ENCODE peak calls at places on chromosomes 5 and 9, in five cellular contexts. S is SK-N-SH, E is K562, M is GM12878, C is IMR-90. N is an unnamed sample.

GRCh38 chr5:36606437-36607113 is at the start of gene SLC1A3:
- DNase-seq in C (peak), M (peak), E (peak), S (no peak), N (peak)

GRCh38 chr5:55102345-55102744 is at the start of gene GZMA:
- DNase-seq in S (no peak), M (no peak), C (no peak), E (no peak), N (no peak)

GRCh38 chr9:128159784-128160602 is at the start of gene BBLN:
- DNase-seq in E (peak), M (peak), S (peak), C (peak), N (peak)

GRCh38 chr5:113505181-113505580 is 8.3 kb upstream of the YTHDC2 start:
- DNase-seq in E (no peak), S (no peak), M (no peak), C (peak), N (no peak)

GRCh38 chr9:112705773-112706427 is 12.0 kb downstream of the INIP start:
- DNase-seq in C (peak), E (peak), M (no peak), S (peak), N (no peak)

GRCh38 chr5:178359738-178360137 is 127.1 kb upstream of the PHYKPL start:
- DNase-seq in M (no peak), S (no peak), C (no peak), E (no peak), N (no peak)

GRCh38 chr5:99285606-99286005 is 356.8 kb upstream of the CHD1 start:
- DNase-seq in C (no peak), E (no peak), S (no peak), M (no peak), N (no peak)

GRCh38 chr9:93574091-93574899 is 2.1 kb upstream of the PHF2 start:
- DNase-seq in M (no peak), C (no peak), S (no peak), E (no peak), N (no peak)

GRCh38 chr5:151741678-151742423 is 16.6 kb downstream of the ATOX1 start:
- DNase-seq in M (no peak), C (peak), E (no peak), S (no peak), N (no peak)

GRCh38 chr5:180590543-180591248 is 603 bp downstream of the SCGB3A1 start:
- DNase-seq in S (peak), M (no peak), C (no peak), E (no peak), N (no peak)

GRCh38 chr5:15757103-15757502 is 257.1 kb downstream of the FBXL7 start:
- DNase-seq in C (peak), S (no peak), E (no peak), M (no peak), N (no peak)

GRCh38 chr5:58246521-58246944 is 213.4 kb downstream of the PLK2 start:
- DNase-seq in M (no peak), S (no peak), E (no peak), C (no peak), N (no peak)

GRCh38 chr9:14314929-14315753 is 1.2 kb upstream of the NFIB start:
- DNase-seq in C (peak), M (no peak), E (peak), S (peak), N (peak)

GRCh38 chr5:54743997-54744788 is 226.6 kb downstream of the SNX18 start:
- DNase-seq in E (peak), M (peak), C (peak), S (no peak), N (peak)

GRCh38 chr9:116166713-116167112 is 13.1 kb downstream of the PAPPA start:
- DNase-seq in M (no peak), C (no peak), E (no peak), S (no peak), N (no peak)

GRCh38 chr5:135398855-135399837 is at the start of gene MACROH2A1:
- DNase-seq in S (peak), M (no peak), C (peak), E (peak), N (peak)

GRCh38 chr5:159905496-159905895 is 10.8 kb upstream of the ADRA1B start:
- DNase-seq in S (no peak), E (no peak), C (peak), M (no peak), N (peak)

GRCh38 chr5:15835514-15835913 is 335.5 kb downstream of the FBXL7 start:
- DNase-seq in E (no peak), M (no peak), S (no peak), C (peak), N (no peak)

GRCh38 chr5:130164966-130165365 is 260.7 kb downstream of the CHSY3 start:
- DNase-seq in C (no peak), M (no peak), E (no peak), S (no peak), N (no peak)

GRCh38 chr9:93510041-93510440 is 56.7 kb upstream of the FAM120AOS start:
- DNase-seq in C (no peak), M (no peak), E (no peak), S (no peak), N (no peak)

GRCh38 chr5:154945695-154946301 is 4.9 kb downstream of the MRPL22 start:
- DNase-seq in E (no peak), S (peak), M (no peak), C (peak), N (peak)

GRCh38 chr5:159903134-159903533 is 13.1 kb upstream of the ADRA1B start:
- DNase-seq in S (no peak), M (no peak), C (no peak), E (no peak), N (no peak)

GRCh38 chr5:173317091-173317685 is 11.0 kb downstream of the STC2 start:
- DNase-seq in M (no peak), E (no peak), C (no peak), S (no peak), N (no peak)

GRCh38 chr9:76810377-76810957 is 46.2 kb downstream of the PCA3 start:
- DNase-seq in S (peak), M (no peak), C (peak), E (peak), N (peak)

GRCh38 chr5:171745602-171746001 is 40.0 kb upstream of the SMIM23 start:
- DNase-seq in M (no peak), C (no peak), S (no peak), E (no peak), N (no peak)

GRCh38 chr9:21688108-21689102 is 114.0 kb upstream of the MTAP start:
- DNase-seq in C (peak), M (no peak), S (no peak), E (no peak), N (peak)

GRCh38 chr5:15168397-15168796 is 296.8 kb upstream of the ANKH start:
- DNase-seq in E (no peak), C (no peak), S (peak), M (no peak), N (no peak)

GRCh38 chr9:68705636-68706578 is 867 bp downstream of the PIP5K1B start:
- DNase-seq in M (no peak), E (peak), S (peak), C (no peak), N (peak)

GRCh38 chr5:142587354-142587965 is 98.4 kb downstream of the FGF1 start:
- DNase-seq in M (no peak), C (peak), S (no peak), E (peak), N (peak)

GRCh38 chr9:5510991-5511390 is 660 bp downstream of the PDCD1LG2 start:
- DNase-seq in C (peak), M (no peak), E (no peak), S (peak), N (no peak)

GRCh38 chr5:92309336-92309991 is 926.3 kb upstream of the ARRDC3 start:
- DNase-seq in S (peak), E (peak), M (no peak), C (peak), N (peak)

GRCh38 chr9:16213781-16214515 is 656.5 kb downstream of the BNC2 start:
- DNase-seq in C (peak), M (no peak), S (no peak), E (no peak), N (peak)

GRCh38 chr5:91164424-91164823 is 218.7 kb downstream of the ARRDC3 start:
- DNase-seq in S (no peak), M (no peak), C (no peak), E (no peak), N (no peak)

GRCh38 chr5:98517967-98518366 is 255.5 kb upstream of the RGMB start:
- DNase-seq in M (no peak), S (no peak), E (no peak), C (no peak), N (no peak)

GRCh38 chr5:79255786-79256557 is 20.0 kb downstream of the JMY start:
- DNase-seq in E (peak), S (peak), C (peak), M (no peak), N (peak)

GRCh38 chr9:119218293-119218692 is 150.9 kb downstream of the BRINP1 start:
- DNase-seq in M (no peak), E (no peak), S (no peak), C (no peak), N (no peak)

GRCh38 chr5:149563461-149563860 is 12.2 kb upstream of the CSNK1A1 start:
- DNase-seq in E (no peak), S (no peak), M (no peak), C (peak), N (no peak)

GRCh38 chr5:72108200-72109050 is 1.1 kb downstream of the MAP1B start:
- DNase-seq in S (peak), M (no peak), C (peak), E (peak), N (peak)

GRCh38 chr5:169856571-169856970 is 123.7 kb downstream of the INSYN2B start:
- DNase-seq in S (no peak), E (peak), C (peak), M (no peak), N (peak)

GRCh38 chr5:66898241-66899039 is 298.2 kb downstream of the CD180 start:
- DNase-seq in M (no peak), S (no peak), C (peak), E (no peak), N (no peak)

GRCh38 chr5:66894480-66895240 is 298.5 kb downstream of the MAST4 start:
- DNase-seq in M (no peak), S (no peak), C (peak), E (no peak), N (no peak)

GRCh38 chr5:66897355-66897754 is 299.2 kb downstream of the CD180 start:
- DNase-seq in M (no peak), C (no peak), S (peak), E (no peak), N (no peak)

GRCh38 chr5:66892715-66893114 is 296.5 kb downstream of the MAST4 start:
- DNase-seq in C (peak), M (no peak), S (no peak), E (no peak), N (no peak)

DNA sequence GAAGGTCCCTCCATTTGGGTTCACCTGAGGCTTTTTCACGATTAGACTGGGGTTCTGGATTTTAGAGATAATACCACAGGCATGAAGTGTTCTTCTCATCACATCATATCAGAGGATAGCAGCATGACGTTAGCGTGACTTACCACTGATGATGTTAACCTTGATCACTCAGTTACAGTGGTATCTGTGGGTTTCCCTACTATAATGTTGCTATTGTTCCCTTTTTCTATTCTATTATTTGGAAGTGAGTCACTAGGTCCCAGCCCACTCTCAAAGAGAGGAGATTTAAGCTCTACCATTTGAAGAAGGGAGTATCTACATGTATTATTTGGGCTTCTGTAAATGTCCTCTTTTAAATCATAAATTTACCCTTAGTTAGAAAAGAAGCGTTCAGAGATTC is 300.0 kb downstream of the MAST4 start:
- DNase-seq in C (peak), M (no peak), E (peak), S (no peak), N (no peak)
- TF ChIP-seq RAD21 in C (no peak), M (no peak), E (no peak), S (no peak), N (no peak)

DNA sequence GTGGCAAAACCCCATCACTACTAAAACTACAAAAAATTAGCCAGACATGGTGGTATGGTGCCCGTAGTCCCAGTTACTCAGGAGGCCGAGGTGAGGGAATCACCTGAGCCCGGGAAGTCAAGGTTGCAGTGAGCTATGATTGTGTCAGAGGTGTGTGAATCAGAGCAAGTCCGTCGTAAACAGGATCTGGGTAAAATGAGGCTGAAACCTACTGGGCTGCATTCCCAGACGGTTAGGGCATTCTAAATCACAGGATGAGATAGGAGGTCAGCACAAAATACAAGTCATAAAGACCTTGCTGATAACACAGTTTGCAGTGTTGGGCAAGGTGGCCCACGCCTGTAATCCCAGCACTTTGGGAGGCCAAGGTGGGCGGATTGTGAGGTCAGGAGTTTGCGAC is 1.9 kb upstream of the CLTB start:
- DNase-seq in C (no peak), E (no peak), S (no peak), M (no peak), N (no peak)
- TF ChIP-seq RCOR1 in C (no peak), E (no peak), S (no peak), M (no peak), N (no peak)

GRCh38 chr5:33937700-33938506 is 1.7 kb downstream of the RXFP3 start:
- DNase-seq in M (no peak), C (no peak), E (no peak), S (no peak), N (no peak)

GRCh38 chr5:33936381-33937016 is at the start of gene RXFP3:
- DNase-seq in C (peak), E (no peak), M (no peak), S (peak), N (no peak)

GRCh38 chr5:33933723-33934544 is 2.3 kb upstream of the RXFP3 start:
- DNase-seq in M (peak), E (no peak), C (peak), S (no peak), N (no peak)

GRCh38 chr5:33937017-33937699 is 972 bp downstream of the RXFP3 start:
- DNase-seq in E (peak), C (no peak), S (peak), M (no peak), N (no peak)

GRCh38 chr5:33936004-33936380 is 194 bp upstream of the RXFP3 start:
- DNase-seq in S (peak), C (peak), E (peak), M (no peak), N (peak)
- TF ChIP-seq RAD21 in S (no peak), C (peak), E (no peak), M (no peak), N (no peak)

GRCh38 chr9:124342946-124343485 is 72.2 kb downstream of the PSMB7 start:
- DNase-seq in M (no peak), S (no peak), C (peak), E (no peak), N (peak)

GRCh38 chr9:124340219-124341069 is 74.8 kb downstream of the PSMB7 start:
- DNase-seq in C (no peak), E (no peak), M (no peak), S (no peak), N (no peak)

GRCh38 chr9:124342402-124342945 is 72.8 kb downstream of the PSMB7 start:
- DNase-seq in E (no peak), S (no peak), C (peak), M (no peak), N (no peak)

GRCh38 chr9:124339603-124340146 is 75.6 kb downstream of the PSMB7 start:
- DNase-seq in E (no peak), C (no peak), S (no peak), M (no peak), N (no peak)

GRCh38 chr9:124341455-124342170 is 73.6 kb downstream of the PSMB7 start:
- DNase-seq in S (no peak), M (no peak), E (no peak), C (no peak), N (no peak)
- TF ChIP-seq RCOR1 in S (no peak), M (no peak), E (no peak), C (no peak), N (no peak)

GRCh38 chr9:7284517-7284916 is 515.1 kb downstream of the DMAC1 start:
- DNase-seq in C (no peak), S (no peak), E (no peak), M (no peak), N (no peak)
- TF ChIP-seq RAD21 in C (no peak), S (no peak), E (no peak), M (no peak), N (no peak)

GRCh38 chr5:131999991-132000490 is 11.4 kb downstream of the ACSL6 start:
- DNase-seq in E (no peak), C (no peak), S (peak), M (no peak), N (no peak)
- TF ChIP-seq RCOR1 in E (no peak), C (no peak), S (peak), M (no peak), N (no peak)

GRCh38 chr9:84991506-84991855 is 322.0 kb downstream of the NTRK2 start:
- DNase-seq in C (no peak), S (no peak), M (no peak), E (no peak), N (no peak)

GRCh38 chr9:84993105-84993504 is 323.6 kb downstream of the NTRK2 start:
- DNase-seq in E (no peak), M (no peak), C (no peak), S (no peak), N (no peak)

GRCh38 chr9:84990850-84991505 is 321.4 kb downstream of the NTRK2 start:
- DNase-seq in M (no peak), S (no peak), C (no peak), E (no peak), N (no peak)

GRCh38 chr9:84988621-84989020 is 319.1 kb downstream of the NTRK2 start:
- DNase-seq in M (no peak), C (no peak), S (no peak), E (no peak), N (no peak)

DNA sequence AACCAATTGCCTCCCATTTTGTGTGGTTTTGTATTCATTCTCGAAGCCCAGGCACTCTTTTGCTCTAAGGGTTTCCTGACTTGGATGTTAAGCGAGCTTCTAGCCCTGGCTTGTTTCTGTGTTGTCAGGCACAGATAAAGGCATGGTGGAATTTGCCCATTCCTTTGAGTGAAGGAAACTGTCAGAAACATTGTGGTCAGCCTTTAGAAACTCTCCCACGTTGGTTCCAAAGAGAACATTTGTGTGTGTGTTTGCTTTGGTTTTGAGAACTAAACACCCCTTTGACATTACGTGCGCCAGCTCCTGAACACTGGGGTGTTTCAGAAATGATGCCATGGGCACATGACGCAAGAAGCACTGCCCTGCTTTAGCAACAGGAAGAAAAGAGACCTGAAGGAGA is 320.9 kb downstream of the NTRK2 start:
- DNase-seq in E (no peak), S (no peak), C (no peak), M (no peak), N (no peak)
- TF ChIP-seq RAD21 in E (no peak), S (no peak), C (no peak), M (no peak), N (no peak)